ENCODE peak calls at places on chromosomes 7 and 10, in seven cellular contexts. Q is GM10248, O is dorsolateral prefrontal cortex, I is AG09319, A is lower lobe of right lung, E is body of pancreas, F is hepatocyte. T is an unnamed sample.

GRCh38 chr10:50464004-50464409 is 159.7 kb downstream of the SGMS1 start:
- DNase-seq in Q (no peak), O (no peak), I (no peak), A (no peak), E (no peak), F (no peak), T (no peak)

GRCh38 chr10:69060127-69060798 is 27.6 kb upstream of the SRGN start:
- DNase-seq in Q (no peak), O (no peak), I (no peak), A (no peak), E (no peak), F (no peak), T (no peak)

GRCh38 chr7:47573758-47574472 is 8.0 kb downstream of the TNS3 start:
- DNase-seq in Q (no peak), O (no peak), I (peak), A (no peak), E (peak), F (peak), T (peak)

GRCh38 chr10:131653550-131654470 is 247.0 kb upstream of the PPP2R2D start:
- DNase-seq in Q (no peak), O (no peak), I (no peak), A (no peak), E (no peak), F (no peak), T (no peak)

GRCh38 chr10:114576132-114576487 is 82.0 kb downstream of the ABLIM1 start:
- DNase-seq in Q (no peak), O (no peak), I (no peak), A (no peak), E (no peak), F (no peak), T (no peak)

GRCh38 chr10:132667613-132668394 is 118.1 kb downstream of the NKX6-2 start:
- DNase-seq in Q (no peak), O (no peak), I (no peak), A (peak), E (no peak), F (no peak), T (no peak)

GRCh38 chr7:24722386-24723177 is 34.7 kb downstream of the GSDME start:
- DNase-seq in Q (no peak), O (no peak), I (no peak), A (no peak), E (no peak), F (peak), T (peak)

GRCh38 chr10:61397175-61397986 is 55.8 kb downstream of the TMEM26 start:
- DNase-seq in Q (no peak), O (no peak), I (no peak), A (no peak), E (no peak), F (no peak), T (no peak)

GRCh38 chr10:72134785-72135765 is 46.7 kb upstream of the SPOCK2 start:
- DNase-seq in Q (no peak), O (no peak), I (no peak), A (no peak), E (no peak), F (no peak), T (no peak)

GRCh38 chr10:24456319-24456718 is 247.4 kb downstream of the KIAA1217 start:
- DNase-seq in Q (no peak), O (no peak), I (no peak), A (no peak), E (no peak), F (peak), T (no peak)

GRCh38 chr7:39130304-39130703 is 152.6 kb downstream of the POU6F2 start:
- DNase-seq in Q (no peak), O (no peak), I (no peak), A (no peak), E (no peak), F (no peak), T (no peak)

GRCh38 chr7:40447345-40447744 is 312.5 kb downstream of the SUGCT start:
- DNase-seq in Q (no peak), O (no peak), I (no peak), A (no peak), E (no peak), F (no peak), T (no peak)
- TF ChIP-seq CTCF in Q (peak), O (no peak), I (no peak), A (no peak), E (no peak), F (peak), T (no peak)

GRCh38 chr10:121539757-121540156 is 58.5 kb downstream of the FGFR2 start:
- DNase-seq in Q (no peak), O (no peak), I (no peak), A (no peak), E (no peak), F (no peak), T (no peak)

GRCh38 chr10:121543545-121543944 is 54.7 kb downstream of the FGFR2 start:
- DNase-seq in Q (no peak), O (no peak), I (no peak), A (no peak), E (no peak), F (peak), T (no peak)

GRCh38 chr10:121544301-121544869 is 53.9 kb downstream of the FGFR2 start:
- DNase-seq in Q (no peak), O (no peak), I (no peak), A (no peak), E (no peak), F (no peak), T (no peak)

GRCh38 chr10:121541450-121541849 is 56.8 kb downstream of the FGFR2 start:
- DNase-seq in Q (no peak), O (no peak), I (no peak), A (no peak), E (no peak), F (no peak), T (no peak)

DNA sequence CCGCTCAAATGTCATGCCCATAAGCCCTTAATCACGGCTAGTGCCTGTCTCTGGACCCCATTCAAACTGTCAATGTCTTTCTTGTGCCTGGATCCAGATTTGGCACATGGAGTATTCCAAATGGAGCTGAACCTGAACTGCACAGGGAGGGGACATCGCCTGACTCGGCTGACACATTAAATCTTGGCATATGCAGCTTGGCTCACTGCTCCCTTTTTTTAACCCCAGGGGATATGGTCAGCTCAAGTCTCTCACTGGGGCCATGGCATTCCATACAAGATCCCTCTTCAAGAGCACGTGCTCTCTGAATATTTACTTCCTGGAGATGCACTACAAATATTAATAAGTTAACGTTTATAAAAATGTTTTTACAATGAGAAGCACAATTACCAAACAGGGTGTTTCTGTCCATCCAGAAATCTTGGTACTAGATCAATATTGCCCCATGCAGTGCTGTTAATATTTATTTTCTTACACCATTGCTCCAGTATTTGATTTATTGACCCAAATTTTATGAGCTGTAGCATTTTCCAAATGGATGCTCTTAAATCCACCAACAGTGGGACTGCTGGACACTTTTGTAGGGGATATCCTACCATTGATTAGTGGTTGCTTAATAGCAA is 57.4 kb downstream of the FGFR2 start:
- DNase-seq in Q (no peak), O (no peak), I (no peak), A (no peak), E (no peak), F (no peak), T (no peak)
- TF ChIP-seq CTCF in Q (no peak), O (no peak), I (no peak), A (no peak), E (no peak), F (no peak), T (no peak)

GRCh38 chr7:5477126-5477525 is 53.5 kb upstream of the TNRC18 start:
- DNase-seq in Q (no peak), O (no peak), I (no peak), A (no peak), E (no peak), F (no peak), T (no peak)

GRCh38 chr7:5476001-5476400 is 52.4 kb upstream of the TNRC18 start:
- DNase-seq in Q (no peak), O (no peak), I (no peak), A (no peak), E (no peak), F (no peak), T (no peak)

GRCh38 chr7:5478568-5479045 is 55.0 kb upstream of the TNRC18 start:
- DNase-seq in Q (no peak), O (peak), I (no peak), A (no peak), E (no peak), F (peak), T (no peak)

GRCh38 chr7:5479133-5479745 is 55.6 kb upstream of the TNRC18 start:
- DNase-seq in Q (no peak), O (no peak), I (no peak), A (no peak), E (no peak), F (peak), T (no peak)

DNA sequence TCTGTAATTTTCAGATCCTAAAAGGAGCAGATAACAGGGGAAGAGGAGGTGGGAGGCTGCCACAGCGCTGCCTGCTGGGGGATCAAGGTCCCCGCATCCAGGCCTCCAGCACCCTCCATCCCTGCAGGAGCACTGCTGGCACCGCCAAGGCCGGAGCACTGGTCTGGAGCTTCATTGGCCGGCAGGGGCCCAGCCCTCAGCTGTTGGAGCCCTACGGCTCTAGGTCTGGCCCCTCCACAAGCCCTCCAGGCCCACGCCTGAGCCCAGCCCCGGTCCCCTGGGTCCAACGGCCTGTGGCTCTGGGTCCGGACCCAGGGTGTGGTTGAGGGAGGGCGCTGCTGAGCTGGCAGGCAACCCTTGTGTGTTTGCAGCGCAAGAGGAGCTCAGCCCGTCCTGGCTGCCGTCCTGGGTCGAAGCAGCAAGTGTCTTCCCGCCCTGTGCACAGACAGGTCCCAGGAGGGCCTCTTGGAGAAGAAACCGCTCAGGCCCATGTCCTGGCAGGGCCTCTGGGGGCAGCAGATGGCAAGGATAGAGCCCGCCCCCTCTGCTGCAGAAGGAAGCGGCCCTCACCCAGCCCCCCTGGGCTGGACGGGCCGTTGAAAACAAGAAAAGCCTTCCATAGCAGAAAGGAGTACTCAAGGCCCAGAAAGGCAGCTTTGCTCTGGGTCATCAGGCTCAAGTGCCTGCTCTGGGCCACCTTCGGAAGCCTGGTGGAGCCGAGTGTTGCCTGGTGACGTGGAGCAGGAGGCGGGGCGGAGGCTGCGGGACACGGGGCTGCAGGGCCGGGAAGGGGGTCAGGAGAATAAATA is 54.3 kb upstream of the TNRC18 start:
- DNase-seq in Q (peak), O (peak), I (no peak), A (peak), E (no peak), F (peak), T (no peak)
- TF ChIP-seq CTCF in Q (peak), O (no peak), I (peak), A (no peak), E (no peak), F (peak), T (no peak)

GRCh38 chr7:112502700-112503099 is 21.9 kb downstream of the LSMEM1 start:
- DNase-seq in Q (no peak), O (no peak), I (no peak), A (no peak), E (no peak), F (no peak), T (no peak)

GRCh38 chr7:112501958-112502503 is 21.2 kb downstream of the LSMEM1 start:
- DNase-seq in Q (no peak), O (no peak), I (no peak), A (no peak), E (no peak), F (no peak), T (no peak)

GRCh38 chr7:112497481-112497880 is 16.7 kb downstream of the LSMEM1 start:
- DNase-seq in Q (no peak), O (no peak), I (no peak), A (no peak), E (no peak), F (no peak), T (no peak)

GRCh38 chr7:112503361-112504023 is 22.7 kb downstream of the LSMEM1 start:
- DNase-seq in Q (no peak), O (no peak), I (no peak), A (no peak), E (no peak), F (no peak), T (no peak)

DNA sequence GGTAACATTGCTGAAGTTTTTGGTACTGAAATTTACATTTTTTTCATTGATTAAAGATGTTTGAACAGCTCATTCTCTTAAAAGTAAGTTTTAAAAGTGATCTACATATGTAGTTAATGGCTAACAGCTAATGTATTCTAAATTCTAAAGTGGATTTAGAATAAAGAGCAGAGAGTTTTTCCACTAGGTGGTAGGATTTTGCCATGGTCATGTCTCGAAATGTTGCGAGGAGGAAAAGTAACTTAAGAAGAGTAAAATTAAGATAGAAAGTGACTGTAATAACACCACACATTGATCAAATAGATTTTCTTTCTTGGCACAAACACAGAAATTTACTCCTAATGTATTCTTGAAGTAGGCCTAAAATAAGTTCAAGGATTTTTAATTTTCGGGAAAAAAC is 19.8 kb downstream of the LSMEM1 start:
- DNase-seq in Q (no peak), O (no peak), I (no peak), A (no peak), E (no peak), F (no peak), T (no peak)
- TF ChIP-seq CTCF in Q (no peak), O (peak), I (no peak), A (no peak), E (no peak), F (peak), T (no peak)

DNA sequence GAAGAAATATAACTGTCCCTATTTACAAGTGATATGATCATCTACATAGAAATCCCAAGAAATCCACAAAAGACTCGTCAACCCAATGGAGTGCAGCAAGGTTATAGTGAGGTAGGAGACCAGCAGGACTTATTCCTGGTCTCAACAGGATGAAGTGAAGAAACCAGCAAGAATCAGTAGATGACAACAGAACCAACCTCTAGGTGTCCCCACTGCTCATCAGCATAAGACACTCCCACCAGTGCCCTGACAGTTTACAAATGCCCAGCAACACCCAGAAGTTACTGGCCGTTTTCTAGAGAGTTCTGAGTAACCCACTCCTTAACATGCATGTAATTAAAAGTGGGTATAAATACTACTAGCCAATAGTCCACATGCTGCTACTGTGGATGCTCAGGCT is 470.5 kb upstream of the LRRTM3 start:
- DNase-seq in Q (no peak), O (no peak), I (no peak), A (no peak), E (no peak), F (no peak), T (no peak)
- TF ChIP-seq CTCF in Q (no peak), O (no peak), I (no peak), A (no peak), E (no peak), F (no peak), T (no peak)

GRCh38 chr7:132499065-132499464 is 77.2 kb downstream of the PLXNA4 start:
- DNase-seq in Q (no peak), O (no peak), I (no peak), A (no peak), E (no peak), F (no peak), T (no peak)

GRCh38 chr7:132503415-132503814 is 72.9 kb downstream of the PLXNA4 start:
- DNase-seq in Q (no peak), O (no peak), I (no peak), A (no peak), E (no peak), F (no peak), T (no peak)

GRCh38 chr7:132498319-132498718 is 78.0 kb downstream of the PLXNA4 start:
- DNase-seq in Q (no peak), O (no peak), I (no peak), A (no peak), E (no peak), F (no peak), T (no peak)

GRCh38 chr7:132501956-132502355 is 74.3 kb downstream of the PLXNA4 start:
- DNase-seq in Q (no peak), O (no peak), I (no peak), A (no peak), E (no peak), F (no peak), T (no peak)

DNA sequence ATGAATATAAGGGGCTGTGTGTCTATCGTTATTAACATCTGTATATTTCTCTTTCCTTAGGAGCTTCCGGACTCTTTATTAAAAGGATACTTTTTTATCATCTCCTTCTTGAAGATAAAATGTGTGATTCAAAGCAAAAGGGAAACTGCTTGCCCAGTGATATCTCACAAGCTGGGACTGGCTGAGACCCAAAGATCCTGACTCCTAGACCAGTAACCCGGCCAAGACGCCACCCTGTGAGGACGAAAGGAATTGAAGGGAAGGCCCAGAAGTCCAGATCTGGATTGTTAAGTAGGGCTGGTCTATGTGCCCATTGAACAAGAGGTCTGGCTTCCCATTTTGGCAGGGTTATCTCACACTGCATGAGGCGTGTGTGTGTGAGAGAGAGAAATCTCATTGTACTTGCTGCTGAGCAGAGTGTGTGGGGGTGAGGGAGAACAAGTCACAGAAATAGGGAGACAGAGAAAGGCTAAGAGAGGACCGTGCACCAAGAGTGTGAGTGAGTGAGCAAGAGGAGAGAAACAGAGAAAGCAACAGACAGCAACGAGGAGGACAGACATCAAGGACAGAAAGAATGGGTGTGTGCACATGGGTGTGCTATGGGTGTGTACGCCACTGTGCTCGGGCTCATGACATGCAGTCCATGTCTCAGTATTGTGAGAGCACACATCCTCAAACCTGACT is 75.4 kb downstream of the PLXNA4 start:
- DNase-seq in Q (no peak), O (peak), I (no peak), A (no peak), E (peak), F (peak), T (no peak)
- TF ChIP-seq CTCF in Q (no peak), O (no peak), I (no peak), A (peak), E (no peak), F (peak), T (no peak)

GRCh38 chr10:63466168-63466935 is 575 bp upstream of the JMJD1C start:
- DNase-seq in Q (peak), O (no peak), I (peak), A (peak), E (peak), F (peak), T (no peak)
- TF ChIP-seq CTCF in Q (no peak), O (no peak), I (no peak), A (no peak), E (no peak), F (no peak), T (no peak)

GRCh38 chr7:17530741-17531417 is 232.4 kb downstream of the AHR start:
- DNase-seq in Q (peak), O (no peak), I (no peak), A (no peak), E (no peak), F (no peak), T (no peak)
- TF ChIP-seq CTCF in Q (peak), O (peak), I (no peak), A (peak), E (peak), F (peak), T (peak)

DNA sequence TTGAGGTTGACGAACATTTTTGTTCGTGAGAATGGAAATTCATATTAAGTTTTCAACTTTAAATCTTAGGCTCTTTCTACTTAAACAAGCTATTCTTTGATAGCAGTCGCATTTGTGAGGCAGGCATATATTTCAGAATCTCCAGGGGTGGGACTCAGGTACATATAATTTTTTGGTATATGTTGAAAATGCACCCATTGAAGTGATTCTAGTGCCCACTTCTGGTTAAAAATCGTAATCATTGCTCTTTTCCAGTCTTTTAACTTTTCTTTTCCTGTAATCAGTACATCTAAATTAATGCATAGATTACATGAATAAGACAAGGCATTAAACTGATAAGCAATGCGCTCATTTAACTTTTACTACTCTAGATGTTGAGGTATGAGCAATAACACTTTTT is 67.8 kb downstream of the ZNRF2 start:
- DNase-seq in Q (no peak), O (no peak), I (no peak), A (no peak), E (no peak), F (no peak), T (no peak)
- TF ChIP-seq CTCF in Q (peak), O (no peak), I (no peak), A (no peak), E (no peak), F (no peak), T (peak)